ENCODE peak calls at places on chromosomes 13 and 19, in ten cellular contexts. C, D, V, F, L, M, O, Y, G and S are unnamed samples.

GRCh38 chr13:101157261-101157660 is 259.0 kb downstream of the NALCN start:
- DNase-seq in L (no peak), V (no peak), C (no peak), F (no peak), Y (peak; percentile 22), G (no peak), D (no peak), O (no peak), M (no peak), S (peak; percentile 46)

GRCh38 chr13:28329395-28330158 is 165.4 kb downstream of the FLT1 start:
- DNase-seq in C (no peak), L (no peak), V (no peak), Y (peak; percentile 97), O (no peak), F (no peak), G (no peak), M (no peak), D (no peak), S (peak; percentile 70)

GRCh38 chr13:105759467-105759866 is 776.0 kb downstream of the EFNB2 start:
- DNase-seq in G (no peak), F (no peak), M (no peak), D (no peak), C (no peak), Y (no peak), L (no peak), O (no peak), V (no peak), S (no peak)

GRCh38 chr13:43831088-43831487 is 44.3 kb upstream of the ENOX1 start:
- DNase-seq in G (no peak), O (no peak), Y (peak; percentile 48), D (no peak), V (no peak), L (no peak), F (no peak), M (no peak), C (no peak), S (no peak)

GRCh38 chr13:51292000-51292550 is 47.4 kb upstream of the SERPINE3 start:
- DNase-seq in G (no peak), C (no peak), Y (no peak), O (no peak), V (no peak), D (no peak), M (no peak), L (no peak), F (no peak), S (peak; percentile 56)

GRCh38 chr13:52852444-52852843 is 4.0 kb upstream of the PCDH8 start:
- DNase-seq in O (no peak), M (no peak), L (no peak), D (no peak), F (no peak), G (no peak), Y (no peak), C (no peak), V (no peak), S (no peak)

GRCh38 chr19:35856546-35857149 is at the start of gene KIRREL2:
- DNase-seq in G (peak; percentile 26), F (no peak), Y (no peak), O (no peak), C (peak; percentile 66), V (no peak), M (peak; percentile 76), L (no peak), D (no peak), S (no peak)

GRCh38 chr19:35360880-35361420 is 2.7 kb downstream of the FFAR3 start:
- DNase-seq in M (no peak), G (no peak), D (no peak), Y (no peak), F (no peak), C (no peak), V (no peak), O (no peak), L (no peak), S (no peak)

GRCh38 chr19:33248954-33249613 is 23.4 kb upstream of the SLC7A10 start:
- DNase-seq in V (no peak), Y (peak; percentile 38), O (no peak), C (peak; percentile 17), G (no peak), M (no peak), L (peak; percentile 67), D (peak; percentile 64), F (peak; percentile 68), S (peak; percentile 63)

GRCh38 chr13:45681101-45681500 is 21.0 kb upstream of the CBY2 start:
- DNase-seq in D (no peak), L (no peak), Y (no peak), C (no peak), O (no peak), M (no peak), F (no peak), G (no peak), V (no peak), S (no peak)

GRCh38 chr13:51785592-51786424 is 18.2 kb downstream of the DHRS12 start:
- DNase-seq in C (no peak), D (peak; percentile 58), V (no peak), M (peak; percentile 89), F (peak; percentile 84), O (no peak), Y (peak; percentile 55), L (peak; percentile 43), G (no peak), S (no peak)

GRCh38 chr19:41746593-41747227 is 8.6 kb upstream of the CEACAM6 start:
- DNase-seq in F (no peak), V (peak; percentile 8), D (peak; percentile 97), G (peak; percentile 64), M (peak; percentile 66), C (peak; percentile 87), Y (peak; percentile 60), O (peak; percentile 6), L (peak; percentile 67), S (peak; percentile 46)

GRCh38 chr13:42014119-42014518 is 34.3 kb upstream of the DGKH start:
- DNase-seq in G (no peak), O (no peak), C (no peak), L (no peak), D (no peak), M (no peak), V (no peak), F (no peak), Y (no peak), S (no peak)

GRCh38 chr19:14081797-14082674 is 3.5 kb downstream of the C19orf67 start:
- DNase-seq in M (peak; percentile 61), C (no peak), D (no peak), O (no peak), G (peak; percentile 39), F (no peak), Y (peak; percentile 44), V (no peak), L (no peak), S (no peak)

GRCh38 chr19:14536926-14537692 is 7.7 kb downstream of the TECR start:
- DNase-seq in F (peak; percentile 79), D (peak; percentile 76), M (peak; percentile 55), Y (peak; percentile 55), C (peak; percentile 24), V (no peak), G (peak; percentile 32), L (no peak), O (no peak), S (no peak)

GRCh38 chr13:24207841-24208240 is 47.3 kb downstream of the SPATA13 start:
- DNase-seq in O (no peak), C (peak; percentile 45), V (no peak), F (no peak), G (no peak), M (no peak), L (no peak), Y (no peak), D (no peak), S (no peak)

GRCh38 chr13:26307701-26308100 is 53.8 kb downstream of the CDK8 start:
- DNase-seq in V (no peak), F (no peak), O (no peak), D (no peak), G (no peak), M (no peak), Y (no peak), L (no peak), C (no peak), S (no peak)

GRCh38 chr13:20043207-20043925 is 84.8 kb downstream of the ZMYM2 start:
- DNase-seq in D (no peak), F (no peak), C (no peak), O (peak; percentile 27), Y (no peak), V (no peak), M (no peak), G (no peak), L (no peak), S (no peak)

GRCh38 chr19:21321134-21321533 is 8.1 kb downstream of the ZNF708 start:
- DNase-seq in Y (no peak), F (no peak), O (no peak), L (no peak), C (no peak), V (no peak), G (no peak), M (no peak), D (no peak), S (peak; percentile 31)

GRCh38 chr13:37868691-37869505 is 674 bp downstream of the TRPC4 start:
- DNase-seq in D (no peak), F (no peak), G (no peak), C (no peak), O (no peak), V (no peak), M (peak; percentile 3), Y (peak; percentile 33), L (no peak), S (peak; percentile 48)

GRCh38 chr19:51098366-51099069 is 9.7 kb downstream of the CTU1 start:
- DNase-seq in L (no peak), C (no peak), O (no peak), M (no peak), Y (no peak), D (no peak), G (peak; percentile 24), V (no peak), F (peak; percentile 82), S (no peak)

GRCh38 chr19:39497850-39498261 is 891 bp upstream of the DLL3 start:
- DNase-seq in M (peak; percentile 83), D (peak; percentile 66), O (no peak), L (peak; percentile 58), G (no peak), C (peak; percentile 61), Y (peak; percentile 49), V (no peak), F (no peak), S (peak; percentile 46)

GRCh38 chr19:28454083-28454482 is 758.9 kb downstream of the UQCRFS1 start:
- DNase-seq in D (no peak), C (no peak), F (no peak), M (no peak), V (no peak), L (no peak), O (no peak), Y (peak; percentile 1), G (no peak), S (no peak)

GRCh38 chr13:93320942-93321341 is 94.3 kb downstream of the GPC6 start:
- DNase-seq in D (no peak), L (no peak), V (no peak), F (no peak), M (no peak), O (no peak), C (no peak), G (no peak), Y (peak; percentile 16), S (no peak)

GRCh38 chr13:34793301-34793700 is 148.8 kb upstream of the NBEA start:
- DNase-seq in O (no peak), M (no peak), F (no peak), V (no peak), L (no peak), Y (no peak), G (no peak), D (no peak), C (no peak), S (no peak)

GRCh38 chr19:29841559-29842367 is 30.0 kb downstream of the CCNE1 start:
- DNase-seq in M (peak; percentile 53), L (no peak), D (peak; percentile 70), O (no peak), F (no peak), G (no peak), V (no peak), C (no peak), Y (peak; percentile 71), S (peak; percentile 65)

GRCh38 chr13:67148219-67148583 is 81.9 kb downstream of the PCDH9 start:
- DNase-seq in V (no peak), O (no peak), M (no peak), L (no peak), G (no peak), Y (peak; percentile 69), F (no peak), D (no peak), C (no peak), S (no peak)

GRCh38 chr13:103876571-103876970 is 810.4 kb upstream of the SLC10A2 start:
- DNase-seq in D (no peak), F (no peak), O (no peak), G (no peak), L (no peak), C (no peak), V (no peak), M (no peak), Y (peak; percentile 7), S (peak; percentile 61)